ENCODE peak calls at places on chromosomes 5 and 9, in eight cellular contexts. One of them, this sample, is unnamed.
A peak's percentile ranks its signal among the peaks of the same experiment; 100 is the strongest.

GRCh38 chr5:33233013-33233463 is 207.7 kb upstream of the TARS1 start:
- DNase-seq in stimulated activated CD4-positive, alpha-beta T cell treated with anti-CD3 and anti-CD28 coated beads, Interleukin-15, amount 100 ng/mL, for 1 hour: no peak
- DNase-seq in neural progenitor cell: no peak
- DNase-seq in Right ventricle myocardium superior: no peak
- DNase-seq in skeletal muscle cell: no peak
- DNase-seq in T-cell: no peak
- DNase-seq in kidney glomerular epithelial cell: no peak
- DNase-seq in DMS 273 treated with DMSO at 0.1 percent for 48 hours: no peak
- DNase-seq in this sample: no peak

GRCh38 chr5:123460296-123460729 is 37.1 kb upstream of the CEP120 start:
- DNase-seq in stimulated activated CD4-positive, alpha-beta T cell treated with anti-CD3 and anti-CD28 coated beads, Interleukin-15, amount 100 ng/mL, for 1 hour: no peak
- DNase-seq in neural progenitor cell: no peak
- DNase-seq in Right ventricle myocardium superior: no peak
- DNase-seq in skeletal muscle cell: no peak
- DNase-seq in T-cell: no peak
- DNase-seq in kidney glomerular epithelial cell: peak; percentile 80
- DNase-seq in DMS 273 treated with DMSO at 0.1 percent for 48 hours: no peak
- DNase-seq in this sample: no peak

GRCh38 chr5:96896806-96897205 is 20.5 kb downstream of the ERAP2 start:
- DNase-seq in stimulated activated CD4-positive, alpha-beta T cell treated with anti-CD3 and anti-CD28 coated beads, Interleukin-15, amount 100 ng/mL, for 1 hour: no peak
- DNase-seq in neural progenitor cell: no peak
- DNase-seq in Right ventricle myocardium superior: no peak
- DNase-seq in skeletal muscle cell: no peak
- DNase-seq in T-cell: no peak
- DNase-seq in kidney glomerular epithelial cell: no peak
- DNase-seq in DMS 273 treated with DMSO at 0.1 percent for 48 hours: no peak
- DNase-seq in this sample: no peak

GRCh38 chr5:73440262-73440661 is 8.3 kb downstream of the FOXD1 start:
- DNase-seq in stimulated activated CD4-positive, alpha-beta T cell treated with anti-CD3 and anti-CD28 coated beads, Interleukin-15, amount 100 ng/mL, for 1 hour: no peak
- DNase-seq in neural progenitor cell: no peak
- DNase-seq in Right ventricle myocardium superior: no peak
- DNase-seq in skeletal muscle cell: no peak
- DNase-seq in T-cell: no peak
- DNase-seq in kidney glomerular epithelial cell: peak; percentile 22
- DNase-seq in DMS 273 treated with DMSO at 0.1 percent for 48 hours: no peak
- DNase-seq in this sample: no peak

GRCh38 chr5:35598707-35599370 is 18.8 kb upstream of the SPEF2 start:
- DNase-seq in stimulated activated CD4-positive, alpha-beta T cell treated with anti-CD3 and anti-CD28 coated beads, Interleukin-15, amount 100 ng/mL, for 1 hour: no peak
- DNase-seq in neural progenitor cell: peak; percentile 31
- DNase-seq in Right ventricle myocardium superior: no peak
- DNase-seq in skeletal muscle cell: no peak
- DNase-seq in T-cell: no peak
- DNase-seq in kidney glomerular epithelial cell: no peak
- DNase-seq in DMS 273 treated with DMSO at 0.1 percent for 48 hours: peak; percentile 1
- DNase-seq in this sample: no peak

GRCh38 chr5:157020002-157020401 is 38.9 kb downstream of the HAVCR1 start:
- DNase-seq in stimulated activated CD4-positive, alpha-beta T cell treated with anti-CD3 and anti-CD28 coated beads, Interleukin-15, amount 100 ng/mL, for 1 hour: no peak
- DNase-seq in neural progenitor cell: no peak
- DNase-seq in Right ventricle myocardium superior: no peak
- DNase-seq in skeletal muscle cell: no peak
- DNase-seq in T-cell: no peak
- DNase-seq in kidney glomerular epithelial cell: no peak
- DNase-seq in DMS 273 treated with DMSO at 0.1 percent for 48 hours: no peak
- DNase-seq in this sample: no peak

GRCh38 chr9:23380821-23381220 is 445.2 kb downstream of the ELAVL2 start:
- DNase-seq in stimulated activated CD4-positive, alpha-beta T cell treated with anti-CD3 and anti-CD28 coated beads, Interleukin-15, amount 100 ng/mL, for 1 hour: no peak
- DNase-seq in neural progenitor cell: no peak
- DNase-seq in Right ventricle myocardium superior: no peak
- DNase-seq in skeletal muscle cell: no peak
- DNase-seq in T-cell: no peak
- DNase-seq in kidney glomerular epithelial cell: no peak
- DNase-seq in DMS 273 treated with DMSO at 0.1 percent for 48 hours: no peak
- DNase-seq in this sample: no peak

GRCh38 chr5:32325067-32325466 is 12.3 kb upstream of the MTMR12 start:
- DNase-seq in stimulated activated CD4-positive, alpha-beta T cell treated with anti-CD3 and anti-CD28 coated beads, Interleukin-15, amount 100 ng/mL, for 1 hour: no peak
- DNase-seq in neural progenitor cell: no peak
- DNase-seq in Right ventricle myocardium superior: no peak
- DNase-seq in skeletal muscle cell: peak; percentile 20
- DNase-seq in T-cell: no peak
- DNase-seq in kidney glomerular epithelial cell: no peak
- DNase-seq in DMS 273 treated with DMSO at 0.1 percent for 48 hours: peak; percentile 85
- DNase-seq in this sample: no peak

GRCh38 chr9:35712762-35713400 is 19.1 kb downstream of the TLN1 start:
- DNase-seq in stimulated activated CD4-positive, alpha-beta T cell treated with anti-CD3 and anti-CD28 coated beads, Interleukin-15, amount 100 ng/mL, for 1 hour: no peak
- DNase-seq in neural progenitor cell: no peak
- DNase-seq in Right ventricle myocardium superior: no peak
- DNase-seq in skeletal muscle cell: no peak
- DNase-seq in T-cell: no peak
- DNase-seq in kidney glomerular epithelial cell: no peak
- DNase-seq in DMS 273 treated with DMSO at 0.1 percent for 48 hours: no peak
- DNase-seq in this sample: no peak

GRCh38 chr9:111872886-111873285 is 23.7 kb upstream of the UGCG start:
- DNase-seq in stimulated activated CD4-positive, alpha-beta T cell treated with anti-CD3 and anti-CD28 coated beads, Interleukin-15, amount 100 ng/mL, for 1 hour: no peak
- DNase-seq in neural progenitor cell: no peak
- DNase-seq in Right ventricle myocardium superior: no peak
- DNase-seq in skeletal muscle cell: no peak
- DNase-seq in T-cell: no peak
- DNase-seq in kidney glomerular epithelial cell: no peak
- DNase-seq in DMS 273 treated with DMSO at 0.1 percent for 48 hours: no peak
- DNase-seq in this sample: no peak

GRCh38 chr9:129385615-129385934 is 207.5 kb upstream of the IER5L start:
- DNase-seq in stimulated activated CD4-positive, alpha-beta T cell treated with anti-CD3 and anti-CD28 coated beads, Interleukin-15, amount 100 ng/mL, for 1 hour: no peak
- DNase-seq in neural progenitor cell: no peak
- DNase-seq in Right ventricle myocardium superior: no peak
- DNase-seq in skeletal muscle cell: no peak
- DNase-seq in T-cell: no peak
- DNase-seq in kidney glomerular epithelial cell: no peak
- DNase-seq in DMS 273 treated with DMSO at 0.1 percent for 48 hours: no peak
- DNase-seq in this sample: no peak

GRCh38 chr9:79026311-79026710 is 545.5 kb upstream of the TLE4 start:
- DNase-seq in stimulated activated CD4-positive, alpha-beta T cell treated with anti-CD3 and anti-CD28 coated beads, Interleukin-15, amount 100 ng/mL, for 1 hour: no peak
- DNase-seq in neural progenitor cell: no peak
- DNase-seq in Right ventricle myocardium superior: no peak
- DNase-seq in skeletal muscle cell: no peak
- DNase-seq in T-cell: no peak
- DNase-seq in kidney glomerular epithelial cell: peak; percentile 36
- DNase-seq in DMS 273 treated with DMSO at 0.1 percent for 48 hours: peak; percentile 15
- DNase-seq in this sample: no peak

GRCh38 chr9:99398241-99398640 is 176.2 kb downstream of the SEC61B start:
- DNase-seq in stimulated activated CD4-positive, alpha-beta T cell treated with anti-CD3 and anti-CD28 coated beads, Interleukin-15, amount 100 ng/mL, for 1 hour: no peak
- DNase-seq in neural progenitor cell: no peak
- DNase-seq in Right ventricle myocardium superior: no peak
- DNase-seq in skeletal muscle cell: no peak
- DNase-seq in T-cell: no peak
- DNase-seq in kidney glomerular epithelial cell: no peak
- DNase-seq in DMS 273 treated with DMSO at 0.1 percent for 48 hours: no peak
- DNase-seq in this sample: no peak

GRCh38 chr9:86557063-86557766 is 203.0 kb upstream of the TUT7 start:
- DNase-seq in stimulated activated CD4-positive, alpha-beta T cell treated with anti-CD3 and anti-CD28 coated beads, Interleukin-15, amount 100 ng/mL, for 1 hour: no peak
- DNase-seq in neural progenitor cell: peak; percentile 8
- DNase-seq in Right ventricle myocardium superior: no peak
- DNase-seq in skeletal muscle cell: peak; percentile 95
- DNase-seq in T-cell: no peak
- DNase-seq in kidney glomerular epithelial cell: peak; percentile 24
- DNase-seq in DMS 273 treated with DMSO at 0.1 percent for 48 hours: no peak
- DNase-seq in this sample: no peak

GRCh38 chr5:121424976-121425375 is 426.7 kb upstream of the FTMT start:
- DNase-seq in stimulated activated CD4-positive, alpha-beta T cell treated with anti-CD3 and anti-CD28 coated beads, Interleukin-15, amount 100 ng/mL, for 1 hour: no peak
- DNase-seq in neural progenitor cell: no peak
- DNase-seq in Right ventricle myocardium superior: no peak
- DNase-seq in skeletal muscle cell: no peak
- DNase-seq in T-cell: no peak
- DNase-seq in kidney glomerular epithelial cell: no peak
- DNase-seq in DMS 273 treated with DMSO at 0.1 percent for 48 hours: no peak
- DNase-seq in this sample: no peak

GRCh38 chr9:135085830-135086546 is 1.5 kb upstream of the OLFM1 start:
- DNase-seq in stimulated activated CD4-positive, alpha-beta T cell treated with anti-CD3 and anti-CD28 coated beads, Interleukin-15, amount 100 ng/mL, for 1 hour: no peak
- DNase-seq in neural progenitor cell: peak; percentile 92
- DNase-seq in Right ventricle myocardium superior: peak; percentile 87
- DNase-seq in skeletal muscle cell: no peak
- DNase-seq in T-cell: no peak
- DNase-seq in kidney glomerular epithelial cell: peak; percentile 3
- DNase-seq in DMS 273 treated with DMSO at 0.1 percent for 48 hours: no peak
- DNase-seq in this sample: peak; percentile 95

GRCh38 chr9:107351382-107352045 is 68.4 kb downstream of the RAD23B start:
- DNase-seq in stimulated activated CD4-positive, alpha-beta T cell treated with anti-CD3 and anti-CD28 coated beads, Interleukin-15, amount 100 ng/mL, for 1 hour: no peak
- DNase-seq in neural progenitor cell: no peak
- DNase-seq in Right ventricle myocardium superior: no peak
- DNase-seq in skeletal muscle cell: no peak
- DNase-seq in T-cell: no peak
- DNase-seq in kidney glomerular epithelial cell: peak; percentile 18
- DNase-seq in DMS 273 treated with DMSO at 0.1 percent for 48 hours: no peak
- DNase-seq in this sample: no peak

GRCh38 chr9:128138001-128138400 is 10.5 kb upstream of the PTGES2 start:
- DNase-seq in stimulated activated CD4-positive, alpha-beta T cell treated with anti-CD3 and anti-CD28 coated beads, Interleukin-15, amount 100 ng/mL, for 1 hour: no peak
- DNase-seq in neural progenitor cell: no peak
- DNase-seq in Right ventricle myocardium superior: peak; percentile 15
- DNase-seq in skeletal muscle cell: no peak
- DNase-seq in T-cell: no peak
- DNase-seq in kidney glomerular epithelial cell: no peak
- DNase-seq in DMS 273 treated with DMSO at 0.1 percent for 48 hours: no peak
- DNase-seq in this sample: no peak

GRCh38 chr5:150085950-150086715 is at the start of gene CSF1R:
- DNase-seq in stimulated activated CD4-positive, alpha-beta T cell treated with anti-CD3 and anti-CD28 coated beads, Interleukin-15, amount 100 ng/mL, for 1 hour: no peak
- DNase-seq in neural progenitor cell: no peak
- DNase-seq in Right ventricle myocardium superior: no peak
- DNase-seq in skeletal muscle cell: no peak
- DNase-seq in T-cell: no peak
- DNase-seq in kidney glomerular epithelial cell: no peak
- DNase-seq in DMS 273 treated with DMSO at 0.1 percent for 48 hours: no peak
- DNase-seq in this sample: no peak

GRCh38 chr9:76999261-76999660 is 20.2 kb upstream of the FOXB2 start:
- DNase-seq in stimulated activated CD4-positive, alpha-beta T cell treated with anti-CD3 and anti-CD28 coated beads, Interleukin-15, amount 100 ng/mL, for 1 hour: no peak
- DNase-seq in neural progenitor cell: no peak
- DNase-seq in Right ventricle myocardium superior: no peak
- DNase-seq in skeletal muscle cell: no peak
- DNase-seq in T-cell: no peak
- DNase-seq in kidney glomerular epithelial cell: no peak
- DNase-seq in DMS 273 treated with DMSO at 0.1 percent for 48 hours: no peak
- DNase-seq in this sample: no peak

GRCh38 chr5:86909461-86909881 is 291.7 kb downstream of the COX7C start:
- DNase-seq in stimulated activated CD4-positive, alpha-beta T cell treated with anti-CD3 and anti-CD28 coated beads, Interleukin-15, amount 100 ng/mL, for 1 hour: no peak
- DNase-seq in neural progenitor cell: no peak
- DNase-seq in Right ventricle myocardium superior: no peak
- DNase-seq in skeletal muscle cell: peak; percentile 62
- DNase-seq in T-cell: no peak
- DNase-seq in kidney glomerular epithelial cell: no peak
- DNase-seq in DMS 273 treated with DMSO at 0.1 percent for 48 hours: no peak
- DNase-seq in this sample: no peak

GRCh38 chr5:68656936-68657857 is 436.6 kb upstream of the SLC30A5 start:
- DNase-seq in stimulated activated CD4-positive, alpha-beta T cell treated with anti-CD3 and anti-CD28 coated beads, Interleukin-15, amount 100 ng/mL, for 1 hour: no peak
- DNase-seq in neural progenitor cell: no peak
- DNase-seq in Right ventricle myocardium superior: no peak
- DNase-seq in skeletal muscle cell: peak; percentile 38
- DNase-seq in T-cell: no peak
- DNase-seq in kidney glomerular epithelial cell: no peak
- DNase-seq in DMS 273 treated with DMSO at 0.1 percent for 48 hours: no peak
- DNase-seq in this sample: no peak

GRCh38 chr5:107519900-107520354 is 150.8 kb downstream of the EFNA5 start:
- DNase-seq in stimulated activated CD4-positive, alpha-beta T cell treated with anti-CD3 and anti-CD28 coated beads, Interleukin-15, amount 100 ng/mL, for 1 hour: no peak
- DNase-seq in neural progenitor cell: peak; percentile 57
- DNase-seq in Right ventricle myocardium superior: no peak
- DNase-seq in skeletal muscle cell: no peak
- DNase-seq in T-cell: no peak
- DNase-seq in kidney glomerular epithelial cell: peak; percentile 52
- DNase-seq in DMS 273 treated with DMSO at 0.1 percent for 48 hours: no peak
- DNase-seq in this sample: no peak

GRCh38 chr9:4859035-4859434 is 66.3 kb downstream of the RCL1 start:
- DNase-seq in stimulated activated CD4-positive, alpha-beta T cell treated with anti-CD3 and anti-CD28 coated beads, Interleukin-15, amount 100 ng/mL, for 1 hour: no peak
- DNase-seq in neural progenitor cell: no peak
- DNase-seq in Right ventricle myocardium superior: no peak
- DNase-seq in skeletal muscle cell: no peak
- DNase-seq in T-cell: no peak
- DNase-seq in kidney glomerular epithelial cell: no peak
- DNase-seq in DMS 273 treated with DMSO at 0.1 percent for 48 hours: no peak
- DNase-seq in this sample: no peak